ENCODE peak calls at places on chromosomes 3 and 15, in four cellular contexts. C is HL-60, D is K562, X is GM12878. W is an unnamed sample.

GRCh38 chr3:48038971-48039481 is 22.8 kb upstream of the MAP4 start:
- DNase-seq in C (no peak), D (no peak), X (no peak), W (no peak)

GRCh38 chr3:71166366-71166765 is 417.2 kb downstream of the FOXP1 start:
- DNase-seq in C (no peak), D (no peak), X (no peak), W (no peak)

GRCh38 chr15:99424978-99425665 is 140.7 kb upstream of the MEF2A start:
- DNase-seq in C (no peak), D (no peak), X (no peak), W (peak; percentile 57)

GRCh38 chr3:134929976-134930375 is 134.9 kb downstream of the EPHB1 start:
- DNase-seq in C (no peak), D (no peak), X (peak; percentile 48), W (no peak)

GRCh38 chr3:44659434-44659833 is 10.9 kb downstream of the ZNF35 start:
- DNase-seq in C (no peak), D (no peak), X (no peak), W (no peak)

GRCh38 chr3:59817511-59817910 is 767.7 kb upstream of the CFAP20DC start:
- DNase-seq in C (no peak), D (no peak), X (no peak), W (no peak)

GRCh38 chr3:196756738-196757137 is 17.1 kb downstream of the PAK2 start:
- DNase-seq in C (no peak), D (no peak), X (no peak), W (no peak)

GRCh38 chr15:59247364-59247763 is 40.7 kb downstream of the LDHAL6B start:
- DNase-seq in C (peak; percentile 44), D (peak; percentile 22), X (no peak), W (no peak)

GRCh38 chr3:171101982-171102610 is 75.6 kb upstream of the SLC2A2 start:
- DNase-seq in C (no peak), D (no peak), X (no peak), W (no peak)

GRCh38 chr3:150861851-150862250 is 43.4 kb downstream of the MINDY4B start:
- DNase-seq in C (no peak), D (no peak), X (no peak), W (no peak)

GRCh38 chr3:43406637-43407023 is 120.3 kb downstream of the SNRK start:
- DNase-seq in C (no peak), D (no peak), X (no peak), W (no peak)

GRCh38 chr15:51240066-51240465 is 98.3 kb downstream of the CYP19A1 start:
- DNase-seq in C (no peak), D (no peak), X (no peak), W (no peak)

GRCh38 chr15:60935130-60935529 is 294.0 kb downstream of the RORA start:
- DNase-seq in C (no peak), D (no peak), X (no peak), W (no peak)

GRCh38 chr3:150594150-150594549 is 9.0 kb upstream of the SELENOT start:
- DNase-seq in C (no peak), D (no peak), X (no peak), W (no peak)

DNA sequence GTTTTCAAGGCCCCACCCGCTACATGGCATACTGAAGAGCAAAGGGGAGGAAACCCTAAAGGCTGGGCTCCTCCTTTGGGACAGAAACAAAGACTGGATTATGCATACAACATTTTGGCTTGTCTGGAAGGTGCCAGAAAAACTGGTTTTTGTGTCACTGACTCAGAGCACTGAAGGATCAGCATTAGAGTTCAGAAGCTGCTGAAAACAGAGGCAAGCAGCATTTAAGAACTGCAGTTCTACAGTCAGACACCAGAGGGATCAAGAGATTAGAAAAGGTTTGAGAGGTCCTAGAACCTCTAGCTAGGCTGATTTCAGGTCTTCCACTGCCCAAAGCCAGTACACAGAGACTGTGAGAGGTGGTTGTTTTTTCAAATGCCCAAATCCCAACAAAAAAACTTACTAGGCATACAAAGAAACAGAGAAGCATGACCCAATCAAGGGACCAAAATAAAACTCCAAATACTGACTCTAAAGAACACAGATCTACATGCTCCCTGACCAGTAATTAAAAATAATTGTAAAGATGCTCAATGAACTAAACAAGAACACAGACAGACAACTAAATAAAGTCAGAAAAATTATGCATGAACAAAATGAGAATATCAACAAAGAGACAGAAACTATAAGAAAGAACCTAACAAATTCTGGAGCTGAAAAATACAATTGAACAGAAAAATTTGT is 91.2 kb downstream of the SENP2 start:
- DNase-seq in C (no peak), D (peak; percentile 57), X (no peak), W (peak; percentile 60)
- TF ChIP-seq POLR2AphosphoS5 in C (no peak), D (no peak), X (no peak), W (no peak)

DNA sequence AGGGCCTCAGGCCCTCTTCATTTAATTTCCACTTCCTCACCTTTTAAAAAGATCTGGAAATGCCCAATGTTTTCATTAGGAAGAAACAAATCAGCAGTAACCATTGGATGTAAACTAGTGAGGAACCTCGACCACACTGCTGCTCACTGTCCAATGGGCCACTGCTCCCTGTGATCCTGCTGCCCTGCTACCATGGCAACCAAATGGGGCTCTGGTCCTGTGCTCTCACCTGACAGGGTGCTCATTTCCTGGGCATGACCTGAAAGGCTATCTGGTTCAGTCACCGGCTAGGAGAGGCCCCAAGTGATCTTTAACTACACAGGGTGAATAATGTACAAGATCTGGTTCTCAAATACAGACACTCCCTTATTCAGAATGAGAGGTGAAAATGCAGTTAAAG is 54.6 kb downstream of the ARHGEF3 start:
- DNase-seq in C (no peak), D (no peak), X (no peak), W (no peak)
- TF ChIP-seq SPI1 in C (no peak), D (no peak), X (no peak), W (no peak)

GRCh38 chr15:71329041-71329440 is 213.8 kb downstream of the THSD4 start:
- DNase-seq in C (no peak), D (no peak), X (no peak), W (no peak)
- TF ChIP-seq POLR2AphosphoS5 in C (no peak), D (no peak), X (no peak), W (no peak)

GRCh38 chr3:128588147-128588546 is 62.5 kb downstream of the RPN1 start:
- DNase-seq in C (peak; percentile 67), D (no peak), X (no peak), W (no peak)

GRCh38 chr3:128585974-128586373 is 64.6 kb downstream of the RPN1 start:
- DNase-seq in C (no peak), D (no peak), X (no peak), W (no peak)

GRCh38 chr3:128587391-128587790 is 63.2 kb downstream of the RPN1 start:
- DNase-seq in C (no peak), D (no peak), X (no peak), W (no peak)

GRCh38 chr3:128584412-128585020 is 66.1 kb downstream of the RPN1 start:
- DNase-seq in C (peak; percentile 94), D (peak; percentile 42), X (peak; percentile 4), W (no peak)

DNA sequence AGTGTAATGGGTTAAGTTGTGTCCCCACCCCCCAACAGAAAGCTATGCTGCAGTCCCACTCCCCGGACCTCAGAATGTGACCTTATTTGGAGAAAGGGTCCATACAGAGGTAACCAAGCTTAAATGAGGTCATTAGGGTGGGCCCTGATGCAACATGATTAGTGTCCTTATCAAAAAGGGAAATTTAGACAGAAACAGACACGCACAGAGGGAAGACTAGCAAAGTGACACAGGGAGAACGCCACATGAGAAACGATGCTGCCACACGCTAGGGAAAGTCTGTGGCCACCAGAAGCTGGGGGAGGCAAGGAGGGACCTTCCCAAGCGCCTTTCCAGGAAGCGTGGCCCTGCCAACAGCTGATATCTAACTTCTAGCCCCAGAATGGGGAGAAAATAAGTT is 65.4 kb downstream of the RPN1 start:
- DNase-seq in C (peak; percentile 57), D (peak; percentile 42), X (no peak), W (no peak)
- TF ChIP-seq SPI1 in C (no peak), D (no peak), X (no peak), W (no peak)

DNA sequence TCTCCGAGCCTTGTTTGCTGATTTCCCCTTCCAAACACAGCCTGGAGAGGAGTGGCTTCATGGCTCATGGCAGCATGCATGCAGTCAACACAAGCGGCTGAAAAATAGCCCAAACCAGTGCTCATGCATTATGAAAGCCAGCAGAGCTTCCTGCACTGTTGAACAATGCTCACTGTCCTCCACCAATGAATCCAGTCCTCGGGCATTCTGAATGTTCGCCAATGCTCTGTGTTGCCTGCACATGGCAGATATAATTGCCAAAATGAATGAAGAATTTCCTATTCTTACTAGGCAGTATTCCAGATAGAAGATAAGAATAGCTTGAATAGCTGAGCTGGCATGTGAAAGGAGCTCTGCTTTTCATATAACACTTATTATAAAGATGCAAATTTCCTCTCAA is 252.7 kb downstream of the ROBO1 start:
- DNase-seq in C (no peak), D (no peak), X (no peak), W (no peak)
- TF ChIP-seq POLR2AphosphoS5 in C (no peak), D (no peak), X (no peak), W (no peak)

GRCh38 chr3:84893211-84893610 is 65.6 kb upstream of the CADM2 start:
- DNase-seq in C (no peak), D (no peak), X (no peak), W (no peak)
- TF ChIP-seq SPI1 in C (no peak), D (no peak), X (no peak), W (no peak)

GRCh38 chr3:23809294-23809693 is 3.5 kb downstream of the UBE2E1 start:
- DNase-seq in C (no peak), D (no peak), X (no peak), W (no peak)

GRCh38 chr3:23810342-23811116 is 4.8 kb downstream of the UBE2E1 start:
- DNase-seq in C (peak; percentile 29), D (peak; percentile 32), X (no peak), W (peak; percentile 41)

GRCh38 chr3:23811117-23811487 is 5.3 kb downstream of the UBE2E1 start:
- DNase-seq in C (no peak), D (no peak), X (no peak), W (no peak)

GRCh38 chr3:23808525-23808924 is 2.8 kb downstream of the UBE2E1 start:
- DNase-seq in C (no peak), D (peak; percentile 83), X (no peak), W (no peak)

GRCh38 chr3:23809840-23810341 is 4.1 kb downstream of the UBE2E1 start:
- DNase-seq in C (peak; percentile 49), D (no peak), X (no peak), W (no peak)
- TF ChIP-seq POLR2AphosphoS5 in C (no peak), D (no peak), X (no peak), W (no peak)

GRCh38 chr3:13894812-13895154 is 14.9 kb upstream of the WNT7A start:
- DNase-seq in C (no peak), D (no peak), X (no peak), W (no peak)

GRCh38 chr3:13894096-13894811 is 14.4 kb upstream of the WNT7A start:
- DNase-seq in C (no peak), D (no peak), X (no peak), W (no peak)

GRCh38 chr3:13895155-13896105 is 15.6 kb upstream of the WNT7A start:
- DNase-seq in C (peak; percentile 37), D (peak; percentile 94), X (peak; percentile 47), W (peak; percentile 79)

GRCh38 chr3:13892304-13892703 is 12.4 kb upstream of the WNT7A start:
- DNase-seq in C (no peak), D (no peak), X (no peak), W (no peak)

GRCh38 chr3:13896473-13897154 is 16.7 kb upstream of the WNT7A start:
- DNase-seq in C (peak; percentile 54), D (peak; percentile 63), X (peak; percentile 16), W (no peak)
- TF ChIP-seq SPI1 in C (no peak), D (no peak), X (no peak), W (no peak)